ENCODE peak calls at places on chromosomes 13 and 19, in four cellular contexts. D is K562, U is SK-N-SH, Z is GM12878. H is an unnamed sample.

GRCh38 chr19:46155237-46155636 is 7.2 kb downstream of the IGFL2 start:
- DNase-seq in D (no peak), U (no peak), Z (no peak), H (no peak)

GRCh38 chr13:85277753-85278152 is 521.5 kb downstream of the SLITRK6 start:
- DNase-seq in D (no peak), U (no peak), Z (no peak), H (peak; percentile 21)

GRCh38 chr19:10852098-10852800 is 4.0 kb downstream of the C19orf38 start:
- DNase-seq in D (no peak), U (no peak), Z (no peak), H (peak; percentile 75)

GRCh38 chr13:110388141-110388943 is 81.3 kb downstream of the COL4A2 start:
- DNase-seq in D (no peak), U (peak; percentile 47), Z (no peak), H (peak; percentile 83)

GRCh38 chr13:73718248-73718647 is 416.0 kb downstream of the KLF12 start:
- DNase-seq in D (no peak), U (no peak), Z (no peak), H (no peak)

GRCh38 chr19:57947088-57947418 is 453 bp downstream of the ZNF256 start:
- DNase-seq in D (no peak), U (no peak), Z (no peak), H (no peak)

GRCh38 chr19:18377026-18377425 is 8.9 kb upstream of the GDF15 start:
- DNase-seq in D (no peak), U (no peak), Z (no peak), H (no peak)

GRCh38 chr13:44917589-44918322 is 71.5 kb downstream of the NUFIP1 start:
- DNase-seq in D (peak; percentile 80), U (peak; percentile 84), Z (peak; percentile 98), H (peak; percentile 97)

GRCh38 chr13:83883061-83883523 is 818 bp upstream of the SLITRK1 start:
- DNase-seq in D (no peak), U (no peak), Z (no peak), H (no peak)
- TF ChIP-seq USF2 in D (no peak), U (no peak), Z (no peak), H (no peak)

GRCh38 chr13:31385534-31385933 is 185.8 kb downstream of the B3GLCT start:
- DNase-seq in D (no peak), U (no peak), Z (no peak), H (no peak)
- TF ChIP-seq RAD21 in D (no peak), U (no peak), Z (no peak), H (no peak)

GRCh38 chr13:37429976-37430375 is 168.6 kb downstream of the POSTN start:
- DNase-seq in D (no peak), U (no peak), Z (no peak), H (peak; percentile 98)
- TF ChIP-seq USF2 in D (no peak), U (no peak), Z (no peak), H (peak; percentile 29)

GRCh38 chr19:29583196-29584006 is 22.7 kb upstream of the POP4 start:
- DNase-seq in D (no peak), U (no peak), Z (no peak), H (peak; percentile 48)
- TF ChIP-seq RAD21 in D (no peak), U (no peak), Z (no peak), H (no peak)

GRCh38 chr13:41915096-41915495 is 45.8 kb downstream of the VWA8 start:
- DNase-seq in D (no peak), U (no peak), Z (no peak), H (peak; percentile 45)

GRCh38 chr13:41916173-41916954 is 44.5 kb downstream of the VWA8 start:
- DNase-seq in D (no peak), U (no peak), Z (peak; percentile 89), H (peak; percentile 95)

GRCh38 chr13:41919031-41919740 is 41.7 kb downstream of the VWA8 start:
- DNase-seq in D (no peak), U (no peak), Z (no peak), H (no peak)

GRCh38 chr13:41919741-41920487 is 41.0 kb downstream of the VWA8 start:
- DNase-seq in D (no peak), U (no peak), Z (no peak), H (no peak)

GRCh38 chr13:41917641-41918040 is 43.3 kb downstream of the VWA8 start:
- DNase-seq in D (no peak), U (no peak), Z (no peak), H (peak; percentile 88)
- TF ChIP-seq USF2 in D (no peak), U (no peak), Z (no peak), H (no peak)

H was measured in IMR-90.